ENCODE peak calls at places on chromosomes 3 and 15, in eight cellular contexts. H is GM23338, D is tibial nerve, B is choroid plexus epithelial cell, S is GM12865, P is astrocyte of the cerebellum, C is lower leg skin, I is GM12878. K is an unnamed sample.

GRCh38 chr15:100889359-100890058 is 9.9 kb downstream of the ALDH1A3 start:
- DNase-seq in P (peak), C (no peak), I (no peak), D (peak), S (no peak), B (peak), H (peak), K (no peak)

GRCh38 chr15:100841426-100841825 is 38.2 kb upstream of the ALDH1A3 start:
- DNase-seq in S (no peak), D (no peak), I (no peak), C (no peak), B (no peak), H (no peak), P (no peak), K (no peak)

GRCh38 chr3:48564022-48564421 is 441 bp upstream of the UCN2 start:
- DNase-seq in S (peak), B (peak), P (no peak), D (peak), C (peak), H (no peak), I (no peak), K (no peak)

GRCh38 chr3:120492103-120492502 is 41.3 kb upstream of the FSTL1 start:
- DNase-seq in I (no peak), S (no peak), P (no peak), C (no peak), H (no peak), D (no peak), B (no peak), K (no peak)

GRCh38 chr3:187062526-187063177 is 76.6 kb downstream of the RPL39L start:
- DNase-seq in D (no peak), S (peak), I (no peak), H (no peak), B (peak), P (peak), C (no peak), K (no peak)

GRCh38 chr3:115975353-115975752 is 352.0 kb downstream of the GAP43 start:
- DNase-seq in H (no peak), P (peak), S (peak), I (no peak), B (peak), C (no peak), D (no peak), K (no peak)

GRCh38 chr3:46935168-46935858 is 41.2 kb downstream of the CCDC12 start:
- DNase-seq in D (peak), C (no peak), H (peak), P (peak), B (peak), I (no peak), S (no peak), K (no peak)

GRCh38 chr15:68615811-68616210 is 37.0 kb downstream of the CORO2B start:
- DNase-seq in H (no peak), I (no peak), S (no peak), B (no peak), P (no peak), D (no peak), C (no peak), K (no peak)

GRCh38 chr3:188294113-188294512 is 140.2 kb downstream of the LPP start:
- DNase-seq in P (no peak), B (no peak), H (no peak), C (no peak), D (no peak), I (no peak), S (no peak), K (no peak)

GRCh38 chr3:188294823-188295487 is 141.0 kb downstream of the LPP start:
- DNase-seq in B (peak), C (no peak), D (no peak), I (no peak), H (no peak), P (peak), S (no peak), K (no peak)

GRCh38 chr3:188298585-188298984 is 144.6 kb downstream of the LPP start:
- DNase-seq in I (no peak), C (no peak), S (no peak), B (no peak), P (no peak), D (no peak), H (no peak), K (no peak)

GRCh38 chr3:188296761-188297689 is 143.1 kb downstream of the LPP start:
- DNase-seq in D (no peak), S (no peak), I (no peak), P (no peak), B (peak), H (no peak), C (no peak), K (no peak)

DNA sequence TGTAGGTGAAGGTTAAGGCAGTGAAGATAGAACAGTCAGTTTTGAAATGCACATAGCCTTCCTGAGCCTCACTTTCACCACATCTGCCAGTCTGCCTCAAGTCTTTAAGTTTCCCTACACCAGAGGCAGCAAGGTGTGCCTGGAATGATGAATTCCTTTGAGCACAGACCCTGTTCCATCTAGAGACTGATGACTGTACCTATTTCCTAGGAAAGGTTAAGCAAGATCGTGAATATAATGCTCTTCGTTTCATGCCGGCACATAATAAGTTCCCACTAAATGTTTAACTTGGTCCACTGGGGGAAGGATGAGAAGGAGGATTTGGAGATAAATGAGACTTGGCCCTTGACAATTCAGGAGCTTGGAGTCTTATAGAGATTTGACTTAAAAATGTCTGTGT is 141.9 kb downstream of the LPP start:
- DNase-seq in H (no peak), S (no peak), D (no peak), P (no peak), B (no peak), C (no peak), I (no peak), K (no peak)
- H3K4me3 ChIP-seq in H (no peak), S (no peak), D (no peak), P (no peak), B (no peak), C (no peak), I (no peak), K (no peak)

GRCh38 chr3:184175981-184176376 is 1.3 kb downstream of the AP2M1 start:
- DNase-seq in S (no peak), C (no peak), I (no peak), B (no peak), P (no peak), H (no peak), D (no peak), K (no peak)

GRCh38 chr3:184175506-184175905 is 851 bp downstream of the AP2M1 start:
- DNase-seq in C (no peak), H (no peak), P (no peak), D (no peak), B (no peak), S (no peak), I (no peak), K (no peak)

GRCh38 chr3:184173374-184173722 is 1.3 kb upstream of the AP2M1 start:
- DNase-seq in D (no peak), I (no peak), S (no peak), B (no peak), H (no peak), P (no peak), C (no peak), K (no peak)

GRCh38 chr3:184174278-184174645 is 393 bp upstream of the AP2M1 start:
- DNase-seq in P (no peak), H (no peak), I (no peak), S (no peak), B (no peak), D (no peak), C (no peak), K (no peak)

DNA sequence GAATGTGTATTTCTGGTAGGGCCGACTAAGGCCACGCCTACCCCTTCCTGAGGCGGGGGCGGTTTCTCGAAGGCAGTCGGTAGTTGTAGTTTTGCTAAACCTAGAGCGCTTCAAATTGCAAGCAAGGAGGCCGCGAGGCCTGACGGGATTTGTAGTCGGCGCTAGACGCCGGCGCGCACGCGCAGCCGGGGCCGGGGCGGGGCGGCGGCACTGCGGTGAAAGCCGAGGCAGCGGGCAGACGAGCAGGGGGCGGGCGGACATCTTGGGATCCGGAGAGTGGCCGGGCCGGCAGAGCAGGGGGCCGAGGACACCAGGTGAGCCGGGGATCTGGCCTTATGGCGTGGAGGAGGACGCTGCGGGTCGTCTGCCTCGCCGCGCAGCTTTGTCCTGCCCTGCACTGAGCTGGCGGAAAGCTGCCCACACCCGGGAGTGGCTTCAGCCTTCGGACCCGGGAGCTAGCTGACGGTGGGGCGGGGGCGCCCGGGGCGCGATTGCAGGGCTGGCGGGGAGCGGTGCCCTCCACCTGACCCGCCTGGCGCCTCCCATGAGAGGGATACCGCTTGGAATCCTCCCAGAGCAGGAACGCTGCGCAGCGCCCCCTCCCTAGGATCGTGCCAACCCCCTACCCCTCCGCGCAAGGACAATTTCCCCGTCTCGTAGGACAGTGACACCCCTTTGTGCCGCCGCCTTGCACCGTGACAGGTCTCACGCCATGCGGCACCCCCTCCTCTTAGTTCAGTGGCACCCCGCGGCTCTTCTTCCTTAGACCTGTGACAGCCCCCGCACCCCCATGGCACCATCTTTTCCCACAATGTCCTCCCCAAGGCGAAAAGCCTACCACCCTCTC is at the start of gene AP2M1:
- DNase-seq in S (peak), I (peak), D (peak), H (peak), B (peak), C (peak), P (peak), K (peak)
- TF ChIP-seq CTCF in S (no peak), I (peak), D (no peak), H (no peak), B (no peak), C (no peak), P (no peak), K (no peak)

DNA sequence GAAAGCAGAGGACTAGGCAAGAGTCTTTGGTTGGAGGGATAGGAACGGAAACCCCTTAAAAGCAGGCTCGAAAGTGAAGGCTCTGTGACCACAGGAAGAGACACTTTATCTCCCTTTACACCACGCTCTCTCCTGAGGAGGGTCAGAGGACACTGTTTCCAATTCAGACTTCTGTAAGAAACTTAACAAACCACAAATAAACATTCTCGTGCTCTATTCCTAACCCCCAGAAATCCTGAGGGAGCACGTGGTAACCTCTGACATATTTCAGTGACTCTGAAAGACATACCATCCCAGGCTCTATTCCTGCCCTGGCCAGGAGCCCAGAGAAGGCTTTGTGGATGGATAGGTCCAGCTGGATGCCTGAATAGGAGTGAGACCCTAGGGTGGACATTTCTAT is 168.2 kb upstream of the NDN start:
- DNase-seq in B (no peak), C (no peak), H (no peak), P (no peak), I (no peak), S (no peak), D (no peak), K (no peak)
- H3K4me3 ChIP-seq in B (no peak), C (no peak), H (no peak), P (no peak), I (no peak), S (no peak), D (no peak), K (no peak)

GRCh38 chr3:33787328-33788009 is 11.0 kb upstream of the PDCD6IP start:
- DNase-seq in H (peak), C (peak), B (peak), I (no peak), P (peak), D (peak), S (peak), K (peak)
- TF ChIP-seq CTCF in H (peak), C (no peak), B (peak), I (peak), P (peak), D (peak), S (peak), K (peak)

DNA sequence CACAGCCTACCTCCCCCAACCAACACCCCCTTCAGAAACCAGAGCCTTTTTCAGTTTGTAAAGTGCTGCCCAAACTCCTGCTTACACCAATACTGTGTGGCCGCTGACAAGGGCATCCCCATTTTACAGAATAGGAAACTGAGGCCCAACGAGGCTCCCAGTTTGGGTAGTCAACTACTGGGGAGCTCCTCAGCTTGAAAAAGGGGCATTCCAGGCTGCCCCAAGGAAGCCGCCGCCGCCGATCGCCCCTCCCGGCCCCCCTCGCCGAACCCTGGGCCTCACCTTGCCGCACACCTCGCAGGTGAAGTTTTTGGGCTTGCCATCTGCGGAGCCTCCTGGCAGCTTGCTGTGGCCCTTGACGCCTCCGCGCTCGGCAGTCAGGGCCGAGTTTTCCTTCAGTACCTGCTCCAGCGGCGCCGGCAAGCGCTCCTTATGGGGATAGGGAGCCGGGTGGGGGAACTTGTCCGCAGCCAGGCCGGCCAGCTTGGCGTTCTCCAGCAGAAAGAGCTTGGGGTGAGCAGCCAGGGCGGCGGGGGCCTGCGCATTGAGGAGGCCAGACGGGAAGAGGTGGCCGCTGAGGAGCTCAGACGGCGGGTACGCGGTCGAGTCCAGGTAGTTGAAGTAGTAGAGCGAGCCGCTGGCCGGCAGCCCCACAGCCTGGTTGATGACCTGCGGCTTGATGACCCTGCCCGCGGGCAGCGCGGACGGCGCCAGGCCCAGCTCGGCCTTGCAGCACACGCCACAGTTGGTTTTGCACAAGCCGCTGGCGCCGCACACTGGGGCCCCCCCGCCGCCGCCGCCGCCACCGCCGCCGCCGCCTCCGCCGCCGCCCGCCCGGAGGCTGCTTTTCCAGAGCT is 1.4 kb downstream of the FEZF2 start:
- DNase-seq in H (peak), C (no peak), P (no peak), I (no peak), B (no peak), S (no peak), D (no peak), K (no peak)
- H3K4me3 ChIP-seq in H (peak), C (no peak), P (no peak), I (no peak), B (no peak), S (no peak), D (no peak), K (no peak)

DNA sequence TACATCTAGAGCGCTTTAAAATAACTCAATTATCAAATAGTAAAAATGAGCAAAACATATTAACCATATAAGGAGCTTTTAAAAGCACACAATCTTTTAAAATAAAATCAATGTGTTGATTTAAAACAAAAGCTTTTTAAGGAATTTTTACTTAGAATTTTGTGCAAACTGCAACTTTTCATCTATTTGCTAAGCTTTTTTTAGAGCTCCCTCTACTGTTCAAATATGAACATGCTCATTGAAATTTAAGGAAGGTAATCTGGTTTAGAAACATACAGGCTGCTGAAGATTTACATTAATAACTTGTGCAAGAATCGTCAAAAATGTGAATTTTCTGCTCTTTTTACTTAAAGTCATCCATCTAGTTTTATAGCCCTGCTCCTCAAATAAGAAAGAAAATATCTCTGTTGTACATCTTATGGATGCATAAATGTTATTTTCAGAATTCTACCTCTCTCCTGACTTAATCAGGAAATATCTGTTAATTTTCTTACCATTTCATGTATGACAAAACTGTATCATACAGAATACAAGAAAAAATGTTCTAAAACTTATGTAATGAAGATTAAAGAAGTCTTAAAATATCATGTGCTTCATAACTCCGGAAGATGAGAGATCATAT is 469.4 kb upstream of the ROBO2 start:
- DNase-seq in C (no peak), H (peak), P (no peak), B (peak), D (no peak), I (no peak), S (peak), K (no peak)
- TF ChIP-seq CTCF in C (no peak), H (no peak), P (peak), B (peak), D (peak), I (peak), S (peak), K (peak)

DNA sequence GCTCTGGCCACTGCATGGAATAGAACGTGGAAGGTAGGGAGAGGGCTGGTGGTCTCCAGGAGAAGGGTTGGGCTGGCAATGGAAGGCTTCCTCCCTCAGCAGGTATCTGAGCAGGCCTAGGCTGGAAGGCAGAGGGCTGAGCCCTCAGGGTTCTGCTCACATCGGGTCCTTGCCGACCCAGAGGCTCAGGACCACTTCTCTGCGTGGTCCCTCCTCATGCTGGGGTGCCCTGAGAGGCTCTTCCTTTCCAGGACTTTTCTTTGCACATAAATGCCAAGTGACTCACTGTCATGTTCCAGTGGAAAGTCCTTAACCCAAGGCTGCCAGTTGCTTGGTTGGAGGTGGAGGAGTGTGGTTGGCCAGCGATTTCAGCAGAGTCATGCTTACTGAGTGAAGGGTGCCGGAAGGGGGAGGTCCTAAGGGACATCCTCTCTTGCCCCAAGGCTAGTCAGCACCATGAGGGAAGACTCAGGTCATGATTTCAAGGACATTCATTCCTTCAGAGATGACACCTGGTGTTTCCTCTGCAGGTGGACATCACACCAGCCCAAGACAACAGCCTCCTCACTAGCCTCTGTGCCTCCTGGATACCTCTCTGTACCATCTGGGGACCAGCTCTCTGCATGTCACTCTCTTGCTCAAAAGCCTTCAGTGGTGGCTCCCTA is 8.2 kb downstream of the SLC6A6 start:
- DNase-seq in C (no peak), B (peak), I (no peak), S (peak), H (no peak), D (no peak), P (no peak), K (no peak)
- H3K4me3 ChIP-seq in C (no peak), B (no peak), I (no peak), S (no peak), H (no peak), D (no peak), P (no peak), K (no peak)

DNA sequence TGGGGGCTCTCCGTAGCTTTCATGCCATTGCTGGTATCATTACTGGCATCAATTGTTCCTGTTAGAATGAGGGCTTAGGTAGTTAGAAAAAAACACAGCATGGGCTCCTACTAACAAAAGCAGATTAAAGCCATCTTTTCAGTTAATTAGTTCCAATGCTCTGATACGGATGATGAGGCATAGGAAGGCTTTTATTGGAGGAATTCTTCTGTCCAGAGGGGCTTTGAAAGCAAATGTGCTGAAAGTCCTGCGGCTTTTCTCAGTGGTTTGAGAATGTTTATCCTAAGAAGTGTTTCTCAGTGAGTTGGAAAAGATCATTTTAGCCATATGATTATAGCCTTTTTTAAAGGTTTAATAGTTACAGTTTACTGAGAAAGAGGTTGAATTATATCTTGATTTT is 198.5 kb downstream of the THSD4 start:
- DNase-seq in B (peak), S (no peak), C (no peak), D (no peak), I (no peak), H (no peak), P (peak), K (no peak)
- TF ChIP-seq CTCF in B (no peak), S (no peak), C (no peak), D (no peak), I (no peak), H (no peak), P (no peak), K (no peak)

DNA sequence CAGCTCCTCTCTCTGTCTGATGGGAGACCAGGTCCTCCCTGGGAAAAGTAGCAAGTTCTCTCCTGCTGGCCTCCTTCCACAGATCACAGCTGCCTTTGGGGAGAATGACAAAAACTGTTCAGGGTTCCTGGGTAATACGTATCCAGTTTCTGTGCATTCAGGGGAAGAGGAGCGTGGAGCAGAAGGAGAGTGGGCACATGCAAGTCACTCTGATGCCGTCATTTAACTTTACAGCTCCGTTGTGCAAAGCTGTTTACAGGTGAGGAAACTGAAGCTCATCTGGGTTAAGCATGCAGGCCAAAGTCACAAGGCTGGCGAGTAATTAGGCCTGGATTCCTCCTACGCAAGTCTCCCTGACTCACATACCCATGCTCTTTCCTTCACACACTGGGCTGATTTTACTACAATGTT is 7.5 kb upstream of the TM4SF1 start:
- DNase-seq in P (no peak), S (no peak), C (no peak), B (peak), H (no peak), D (no peak), I (no peak), K (no peak)
- H3K4me3 ChIP-seq in P (no peak), S (no peak), C (no peak), B (no peak), H (no peak), D (no peak), I (no peak), K (no peak)

K was measured in GM12864.